ENCODE peak calls at places on chromosomes 1 and 21, in ten cellular contexts. One of them, this sample, is unnamed.

GRCh38 chr21:36846624-36847023 is 119.8 kb downstream of the HLCS start:
- DNase-seq in GM12865: no peak
- DNase-seq in NCI-H1417: no peak
- DNase-seq in choroid plexus epithelial cell: peak; percentile 29
- DNase-seq in endothelial cell: no peak
- DNase-seq in ELR: peak; percentile 20
- DNase-seq in right atrium auricular region: no peak
- DNase-seq in iPS DF 19.7: no peak
- DNase-seq in naive thymus-derived CD8-positive, alpha-beta T cell: no peak
- DNase-seq in NCI-H1694: no peak
- DNase-seq in this sample: no peak

GRCh38 chr1:212699104-212699838 is 369 bp downstream of the BATF3 start:
- DNase-seq in endothelial cell: peak; percentile 62
- DNase-seq in iPS DF 19.7: peak; percentile 40
- DNase-seq in ELR: peak; percentile 66
- DNase-seq in naive thymus-derived CD8-positive, alpha-beta T cell: peak; percentile 32
- DNase-seq in right atrium auricular region: no peak
- DNase-seq in GM12865: peak; percentile 78
- DNase-seq in choroid plexus epithelial cell: peak; percentile 21
- DNase-seq in NCI-H1417: no peak
- DNase-seq in NCI-H1694: peak; percentile 31
- DNase-seq in this sample: peak; percentile 84

GRCh38 chr1:219331424-219331823 is 157.7 kb downstream of the LYPLAL1 start:
- DNase-seq in iPS DF 19.7: no peak
- DNase-seq in naive thymus-derived CD8-positive, alpha-beta T cell: no peak
- DNase-seq in endothelial cell: no peak
- DNase-seq in choroid plexus epithelial cell: no peak
- DNase-seq in GM12865: no peak
- DNase-seq in NCI-H1694: no peak
- DNase-seq in NCI-H1417: peak; percentile 46
- DNase-seq in ELR: no peak
- DNase-seq in right atrium auricular region: no peak
- DNase-seq in this sample: no peak

GRCh38 chr1:197841828-197842573 is 60.4 kb upstream of the C1orf53 start:
- DNase-seq in GM12865: no peak
- DNase-seq in iPS DF 19.7: no peak
- DNase-seq in ELR: peak; percentile 3
- DNase-seq in NCI-H1417: no peak
- DNase-seq in NCI-H1694: no peak
- DNase-seq in right atrium auricular region: no peak
- DNase-seq in naive thymus-derived CD8-positive, alpha-beta T cell: no peak
- DNase-seq in choroid plexus epithelial cell: peak; percentile 8
- DNase-seq in endothelial cell: no peak
- DNase-seq in this sample: no peak

GRCh38 chr21:31410763-31411278 is 66.8 kb upstream of the TIAM1 start:
- DNase-seq in NCI-H1417: no peak
- DNase-seq in endothelial cell: no peak
- DNase-seq in right atrium auricular region: no peak
- DNase-seq in ELR: no peak
- DNase-seq in choroid plexus epithelial cell: no peak
- DNase-seq in GM12865: no peak
- DNase-seq in naive thymus-derived CD8-positive, alpha-beta T cell: peak; percentile 20
- DNase-seq in iPS DF 19.7: no peak
- DNase-seq in NCI-H1694: no peak
- DNase-seq in this sample: no peak

GRCh38 chr1:159949123-159949522 is 3.7 kb upstream of the IGSF9 start:
- DNase-seq in iPS DF 19.7: no peak
- DNase-seq in ELR: no peak
- DNase-seq in NCI-H1417: no peak
- DNase-seq in NCI-H1694: no peak
- DNase-seq in right atrium auricular region: no peak
- DNase-seq in GM12865: no peak
- DNase-seq in endothelial cell: no peak
- DNase-seq in naive thymus-derived CD8-positive, alpha-beta T cell: no peak
- DNase-seq in choroid plexus epithelial cell: no peak
- DNase-seq in this sample: no peak

GRCh38 chr21:15843766-15844165 is 114.0 kb downstream of the USP25 start:
- DNase-seq in NCI-H1694: no peak
- DNase-seq in right atrium auricular region: no peak
- DNase-seq in choroid plexus epithelial cell: no peak
- DNase-seq in naive thymus-derived CD8-positive, alpha-beta T cell: no peak
- DNase-seq in iPS DF 19.7: no peak
- DNase-seq in GM12865: no peak
- DNase-seq in endothelial cell: no peak
- DNase-seq in NCI-H1417: no peak
- DNase-seq in ELR: no peak
- DNase-seq in this sample: no peak

GRCh38 chr1:235625340-235625739 is 24.2 kb downstream of the GNG4 start:
- DNase-seq in choroid plexus epithelial cell: no peak
- DNase-seq in GM12865: no peak
- DNase-seq in endothelial cell: no peak
- DNase-seq in NCI-H1417: no peak
- DNase-seq in iPS DF 19.7: no peak
- DNase-seq in NCI-H1694: no peak
- DNase-seq in naive thymus-derived CD8-positive, alpha-beta T cell: no peak
- DNase-seq in right atrium auricular region: no peak
- DNase-seq in ELR: no peak
- DNase-seq in this sample: no peak

GRCh38 chr1:173421266-173421665 is 55.9 kb upstream of the PRDX6 start:
- DNase-seq in naive thymus-derived CD8-positive, alpha-beta T cell: no peak
- DNase-seq in iPS DF 19.7: no peak
- DNase-seq in GM12865: no peak
- DNase-seq in NCI-H1417: no peak
- DNase-seq in right atrium auricular region: no peak
- DNase-seq in endothelial cell: no peak
- DNase-seq in ELR: no peak
- DNase-seq in NCI-H1694: no peak
- DNase-seq in choroid plexus epithelial cell: no peak
- DNase-seq in this sample: no peak

This sample was measured in upper lobe of right lung.